ENCODE peak calls at places on chromosomes 6 and 20, in seven cellular contexts. A is fibroblast of pulmonary artery, F is tibial nerve, T is left ventricle myocardium inferior, X is Panc1, P is fibroblast of the aortic adventitia, Y is AG09309. V is an unnamed sample.

GRCh38 chr6:4281341-4282293 is 146.2 kb upstream of the ECI2 start:
- DNase-seq in A (peak; percentile 31), F (no peak), T (peak; percentile 38), X (no peak), P (peak; percentile 22), Y (no peak), V (peak; percentile 47)

GRCh38 chr6:138211048-138211581 is 7.2 kb downstream of the PBOV1 start:
- DNase-seq in A (no peak), F (no peak), T (no peak), X (no peak), P (no peak), Y (no peak), V (no peak)

GRCh38 chr6:52566201-52566600 is 10.7 kb downstream of the TRAM2 start:
- DNase-seq in A (no peak), F (no peak), T (no peak), X (no peak), P (no peak), Y (no peak), V (no peak)

GRCh38 chr20:46051556-46052323 is 22.7 kb downstream of the SLC12A5 start:
- DNase-seq in A (no peak), F (no peak), T (no peak), X (no peak), P (no peak), Y (no peak), V (no peak)

GRCh38 chr6:150409576-150410066 is 40.8 kb downstream of the IYD start:
- DNase-seq in A (peak; percentile 12), F (peak; percentile 71), T (peak; percentile 48), X (no peak), P (no peak), Y (no peak), V (no peak)

GRCh38 chr20:32784369-32785080 is 22.3 kb downstream of the DNMT3B start:
- DNase-seq in A (no peak), F (no peak), T (no peak), X (no peak), P (no peak), Y (no peak), V (no peak)

GRCh38 chr6:30169658-30170614 is 6.6 kb downstream of the TRIM15 start:
- DNase-seq in A (peak; percentile 78), F (no peak), T (no peak), X (peak; percentile 54), P (peak; percentile 79), Y (peak; percentile 14), V (no peak)

GRCh38 chr20:23884771-23885162 is 5.2 kb upstream of the CST5 start:
- DNase-seq in A (no peak), F (no peak), T (no peak), X (no peak), P (no peak), Y (no peak), V (no peak)

GRCh38 chr6:713351-713750 is 20.4 kb upstream of the EXOC2 start:
- DNase-seq in A (no peak), F (no peak), T (no peak), X (no peak), P (no peak), Y (no peak), V (no peak)

GRCh38 chr6:159646136-159646535 is 46.9 kb downstream of the SOD2 start:
- DNase-seq in A (peak; percentile 60), F (no peak), T (no peak), X (no peak), P (peak; percentile 81), Y (peak; percentile 4), V (no peak)

GRCh38 chr6:53811082-53811481 is 16.3 kb downstream of the LRRC1 start:
- DNase-seq in A (no peak), F (no peak), T (no peak), X (no peak), P (no peak), Y (no peak), V (no peak)

GRCh38 chr6:3518356-3518841 is 61.5 kb upstream of the SLC22A23 start:
- DNase-seq in A (peak; percentile 67), F (no peak), T (no peak), X (no peak), P (peak; percentile 83), Y (peak; percentile 71), V (no peak)

GRCh38 chr20:11796041-11796440 is 121.7 kb upstream of the BTBD3 start:
- DNase-seq in A (peak; percentile 28), F (no peak), T (no peak), X (no peak), P (no peak), Y (no peak), V (no peak)

GRCh38 chr6:26025894-26026832 is 61.1 kb upstream of the HFE start:
- DNase-seq in A (peak; percentile 96), F (peak; percentile 91), T (peak; percentile 94), X (peak; percentile 90), P (peak; percentile 95), Y (peak; percentile 83), V (peak; percentile 96)

GRCh38 chr6:167735498-167736201 is 91.1 kb upstream of the AFDN start:
- DNase-seq in A (peak; percentile 18), F (no peak), T (no peak), X (no peak), P (no peak), Y (no peak), V (no peak)

GRCh38 chr20:16622501-16622900 is 49.3 kb upstream of the KIF16B start:
- DNase-seq in A (no peak), F (no peak), T (no peak), X (no peak), P (no peak), Y (no peak), V (no peak)

GRCh38 chr6:10585232-10585887 is 64.2 kb downstream of the GCNT2 start:
- DNase-seq in A (no peak), F (no peak), T (no peak), X (no peak), P (peak; percentile 13), Y (no peak), V (no peak)

GRCh38 chr6:101630956-101631355 is 237.4 kb downstream of the GRIK2 start:
- DNase-seq in A (no peak), F (no peak), T (no peak), X (no peak), P (no peak), Y (no peak), V (no peak)

GRCh38 chr6:127933852-127934840 is 33.3 kb upstream of the THEMIS start:
- DNase-seq in A (no peak), F (no peak), T (no peak), X (no peak), P (no peak), Y (no peak), V (no peak)

GRCh38 chr6:13152804-13153203 is 175.5 kb downstream of the TBC1D7 start:
- DNase-seq in A (no peak), F (no peak), T (no peak), X (no peak), P (no peak), Y (no peak), V (no peak)

GRCh38 chr6:29011276-29011734 is 6.2 kb upstream of the ZNF311 start:
- DNase-seq in A (peak; percentile 67), F (no peak), T (no peak), X (no peak), P (peak; percentile 63), Y (no peak), V (no peak)

GRCh38 chr6:100339574-100340255 is 125.0 kb downstream of the SIM1 start:
- DNase-seq in A (no peak), F (no peak), T (no peak), X (no peak), P (peak; percentile 13), Y (no peak), V (no peak)
- TF ChIP-seq CTCF in A (no peak), F (no peak), T (no peak), X (no peak), P (no peak), Y (no peak), V (no peak)

GRCh38 chr6:16331328-16332174 is 93.2 kb downstream of the GMPR start:
- DNase-seq in A (peak; percentile 85), F (no peak), T (peak; percentile 74), X (no peak), P (peak; percentile 84), Y (no peak), V (no peak)
- H3K4me3 ChIP-seq in A (no peak overlapping the region), F (no peak overlapping the region), T (no peak overlapping the region), X (no peak overlapping the region), P (no peak overlapping the region), Y (no peak overlapping the region), V (peak overlapping the region; percentile 13)

GRCh38 chr6:143685653-143686052 is 7.9 kb downstream of the PHACTR2 start:
- DNase-seq in A (no peak), F (no peak), T (no peak), X (no peak), P (no peak), Y (no peak), V (no peak)
- TF ChIP-seq CTCF in A (no peak), F (no peak), T (no peak), X (no peak), P (no peak), Y (no peak), V (no peak)

GRCh38 chr6:110357696-110358535 is at the start of gene METTL24:
- DNase-seq in A (no peak), F (no peak), T (no peak), X (no peak), P (no peak), Y (no peak), V (no peak)

GRCh38 chr6:110359554-110359953 is 1.4 kb upstream of the METTL24 start:
- DNase-seq in A (no peak), F (no peak), T (no peak), X (no peak), P (no peak), Y (no peak), V (no peak)

GRCh38 chr6:110357298-110357695 is 852 bp downstream of the METTL24 start:
- DNase-seq in A (peak; percentile 4), F (no peak), T (no peak), X (no peak), P (no peak), Y (no peak), V (no peak)

GRCh38 chr6:110356778-110357177 is 1.4 kb downstream of the METTL24 start:
- DNase-seq in A (no peak), F (no peak), T (no peak), X (no peak), P (no peak), Y (no peak), V (no peak)

DNA sequence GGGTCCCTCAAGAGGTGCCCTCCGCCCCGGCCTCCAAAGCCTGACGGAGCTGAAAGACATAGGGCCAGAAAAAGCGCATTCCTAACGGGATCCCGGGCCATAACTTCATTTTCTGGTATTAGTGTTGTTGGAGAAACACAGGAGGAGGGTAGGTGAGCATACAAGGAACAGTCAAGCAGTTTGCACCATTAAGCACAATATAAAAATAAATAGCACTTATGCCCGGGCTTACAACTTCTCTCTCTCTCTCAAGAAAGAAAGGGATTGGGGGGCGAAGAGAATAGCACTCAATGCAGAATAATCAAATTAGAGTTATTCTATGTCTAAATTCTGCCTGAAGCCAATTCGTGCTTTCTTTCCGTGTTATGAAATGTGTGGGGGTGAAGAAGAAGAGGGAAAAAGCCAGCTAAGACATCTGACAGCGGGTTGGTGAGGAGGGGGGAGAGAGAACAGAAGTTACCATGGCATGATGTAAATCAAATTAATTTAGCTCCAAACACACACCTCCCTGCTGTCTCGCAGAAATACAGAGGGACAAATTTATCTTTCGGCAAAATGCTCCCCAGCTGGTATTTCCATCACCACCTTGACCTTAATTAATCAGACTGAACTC is 493 bp upstream of the METTL24 start:
- DNase-seq in A (no peak), F (no peak), T (no peak), X (no peak), P (no peak), Y (no peak), V (no peak)
- H3K4me3 ChIP-seq in A (peak overlapping the region; percentile 29), F (peak overlapping the region; percentile 67), T (peak overlapping the region; percentile 71), X (peak overlapping the region; percentile 26), P (no peak overlapping the region), Y (peak overlapping the region; percentile 18), V (peak overlapping the region; percentile 46)